ENCODE peak calls at places on chromosomes 1 and 21, in eight cellular contexts. B, D, A, G, N, L, Z and M are unnamed samples.

GRCh38 chr1:117707371-117707770 is 101.5 kb downstream of the TENT5C start:
- DNase-seq in B (no peak), D (no peak), A (no peak), G (no peak), N (no peak), L (no peak), Z (no peak), M (no peak)

GRCh38 chr1:20708891-20709290 is 8.9 kb downstream of the KIF17 start:
- DNase-seq in B (no peak), D (no peak), A (no peak), G (no peak), N (no peak), L (no peak), Z (no peak), M (no peak)

GRCh38 chr1:176643536-176643935 is 180.6 kb downstream of the PAPPA2 start:
- DNase-seq in B (peak), D (no peak), A (peak), G (no peak), N (no peak), L (no peak), Z (no peak), M (peak)

GRCh38 chr1:89546082-89546889 is 21.7 kb downstream of the LRRC8B start:
- DNase-seq in B (peak), D (no peak), A (peak), G (peak), N (no peak), L (no peak), Z (no peak), M (peak)

GRCh38 chr1:54115520-54115919 is 37.3 kb downstream of the CDCP2 start:
- DNase-seq in B (no peak), D (no peak), A (no peak), G (no peak), N (no peak), L (no peak), Z (no peak), M (no peak)

GRCh38 chr1:229835226-229835625 is 209.2 kb downstream of the URB2 start:
- DNase-seq in B (no peak), D (no peak), A (no peak), G (no peak), N (no peak), L (no peak), Z (no peak), M (no peak)

GRCh38 chr1:60923287-60924110 is 158.9 kb upstream of the NFIA start:
- DNase-seq in B (no peak), D (no peak), A (no peak), G (no peak), N (no peak), L (no peak), Z (no peak), M (no peak)

GRCh38 chr1:54859687-54860391 is 27.2 kb downstream of the DHCR24 start:
- DNase-seq in B (no peak), D (no peak), A (no peak), G (no peak), N (no peak), L (no peak), Z (no peak), M (peak)

GRCh38 chr21:23968008-23968407 is 1639.3 kb downstream of the MRPL39 start:
- DNase-seq in B (no peak), D (no peak), A (no peak), G (no peak), N (no peak), L (no peak), Z (no peak), M (no peak)

GRCh38 chr1:156664046-156664948 is 12.9 kb downstream of the NES start:
- DNase-seq in B (no peak), D (peak), A (peak), G (no peak), N (no peak), L (no peak), Z (no peak), M (no peak)

GRCh38 chr1:202155478-202156021 is 4.9 kb downstream of the PTPN7 start:
- DNase-seq in B (peak), D (no peak), A (peak), G (no peak), N (peak), L (no peak), Z (peak), M (no peak)

GRCh38 chr1:202130275-202130646 is 7.5 kb downstream of the GPR37L1 start:
- DNase-seq in B (no peak), D (peak), A (no peak), G (no peak), N (no peak), L (no peak), Z (no peak), M (no peak)

GRCh38 chr1:155083865-155084721 is 5.5 kb downstream of the EFNA3 start:
- DNase-seq in B (peak), D (no peak), A (no peak), G (peak), N (no peak), L (peak), Z (no peak), M (no peak)

GRCh38 chr21:36773111-36773510 is 74.2 kb downstream of the SIM2 start:
- DNase-seq in B (peak), D (no peak), A (peak), G (peak), N (peak), L (peak), Z (no peak), M (peak)

GRCh38 chr1:9823943-9824701 is at the start of gene CLSTN1:
- DNase-seq in B (peak), D (peak), A (peak), G (peak), N (peak), L (peak), Z (no peak), M (peak)

GRCh38 chr1:156050376-156050775 is 3.2 kb downstream of the UBQLN4 start:
- DNase-seq in B (no peak), D (no peak), A (no peak), G (no peak), N (peak), L (peak), Z (no peak), M (no peak)

GRCh38 chr1:30538226-30538625 is 185.2 kb downstream of the MATN1 start:
- DNase-seq in B (no peak), D (no peak), A (no peak), G (no peak), N (no peak), L (no peak), Z (no peak), M (no peak)

GRCh38 chr1:75127916-75128717 is 6.1 kb upstream of the LHX8 start:
- DNase-seq in B (no peak), D (no peak), A (no peak), G (no peak), N (no peak), L (no peak), Z (no peak), M (no peak)

GRCh38 chr1:242240691-242241090 is 241.8 kb upstream of the MAP1LC3C start:
- DNase-seq in B (no peak), D (no peak), A (no peak), G (no peak), N (no peak), L (no peak), Z (no peak), M (no peak)

GRCh38 chr1:24874611-24875225 is 55.4 kb downstream of the RUNX3 start:
- DNase-seq in B (no peak), D (peak), A (no peak), G (no peak), N (no peak), L (no peak), Z (no peak), M (no peak)

GRCh38 chr1:111978695-111979094 is 10.8 kb downstream of the KCND3 start:
- DNase-seq in B (no peak), D (no peak), A (no peak), G (no peak), N (no peak), L (no peak), Z (no peak), M (no peak)

GRCh38 chr1:185419718-185420117 is 102.7 kb upstream of the IVNS1ABP start:
- DNase-seq in B (no peak), D (no peak), A (no peak), G (no peak), N (no peak), L (no peak), Z (no peak), M (no peak)

GRCh38 chr21:14466715-14467114 is 79.4 kb downstream of the SAMSN1 start:
- DNase-seq in B (no peak), D (no peak), A (no peak), G (no peak), N (no peak), L (no peak), Z (no peak), M (no peak)

GRCh38 chr1:243477676-243478075 is 221.8 kb downstream of the SDCCAG8 start:
- DNase-seq in B (peak), D (no peak), A (no peak), G (no peak), N (no peak), L (no peak), Z (no peak), M (no peak)

GRCh38 chr1:178599745-178600144 is 86.8 kb downstream of the TEX35 start:
- DNase-seq in B (no peak), D (no peak), A (no peak), G (no peak), N (no peak), L (no peak), Z (no peak), M (no peak)

GRCh38 chr1:203135636-203136305 is 8.2 kb downstream of the ADORA1 start:
- DNase-seq in B (no peak), D (no peak), A (no peak), G (no peak), N (no peak), L (no peak), Z (no peak), M (no peak)

GRCh38 chr21:29499734-29500343 is 201.1 kb downstream of the BACH1 start:
- DNase-seq in B (peak), D (peak), A (no peak), G (peak), N (no peak), L (no peak), Z (no peak), M (peak)

GRCh38 chr1:119740886-119741780 is 27.6 kb downstream of the HMGCS2 start:
- DNase-seq in B (no peak), D (no peak), A (no peak), G (no peak), N (no peak), L (no peak), Z (no peak), M (no peak)

GRCh38 chr1:94936861-94937620 is 10.1 kb upstream of the CNN3 start:
- DNase-seq in B (no peak), D (no peak), A (peak), G (no peak), N (no peak), L (no peak), Z (no peak), M (no peak)

GRCh38 chr1:41504126-41505035 is 19.9 kb upstream of the EDN2 start:
- DNase-seq in B (peak), D (no peak), A (peak), G (peak), N (no peak), L (no peak), Z (no peak), M (peak)

GRCh38 chr1:33327587-33328325 is 6.9 kb upstream of the A3GALT2 start:
- DNase-seq in B (peak), D (no peak), A (peak), G (peak), N (peak), L (peak), Z (peak), M (peak)

GRCh38 chr1:233641029-233641428 is 27.1 kb downstream of the KCNK1 start:
- DNase-seq in B (no peak), D (no peak), A (no peak), G (no peak), N (no peak), L (no peak), Z (no peak), M (no peak)

GRCh38 chr1:233635765-233636502 is 22.0 kb downstream of the KCNK1 start:
- DNase-seq in B (peak), D (no peak), A (peak), G (peak), N (no peak), L (no peak), Z (no peak), M (peak)

GRCh38 chr1:233636503-233636877 is 22.6 kb downstream of the KCNK1 start:
- DNase-seq in B (no peak), D (no peak), A (no peak), G (no peak), N (no peak), L (no peak), Z (no peak), M (no peak)

GRCh38 chr1:233638513-233638912 is 24.6 kb downstream of the KCNK1 start:
- DNase-seq in B (peak), D (no peak), A (no peak), G (no peak), N (no peak), L (no peak), Z (no peak), M (no peak)

DNA sequence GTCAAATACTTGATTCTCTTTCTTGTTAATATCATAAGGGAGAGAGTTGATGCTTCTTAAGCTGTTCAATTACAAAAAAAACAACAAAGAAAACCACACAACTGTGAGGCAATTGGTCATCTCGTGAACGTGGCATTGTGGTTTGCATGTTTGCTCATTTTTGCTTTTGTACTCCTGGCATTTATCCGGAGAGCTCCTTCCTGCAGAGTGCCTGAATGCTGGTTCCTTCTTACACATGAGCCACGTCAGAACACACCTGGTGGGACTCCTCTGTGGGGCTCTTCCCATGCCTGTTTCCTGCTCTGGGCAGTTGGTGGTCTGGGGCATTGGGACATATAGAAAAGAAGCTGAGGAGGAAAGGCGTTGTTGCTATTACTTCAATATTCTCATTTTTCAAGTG is 25.7 kb downstream of the KCNK1 start:
- DNase-seq in B (peak), D (no peak), A (peak), G (no peak), N (no peak), L (no peak), Z (no peak), M (peak)
- H3K4me3 ChIP-seq in B (no peak), D (no peak), A (no peak), G (no peak), N (no peak), L (no peak), Z (no peak), M (no peak)

GRCh38 chr1:174413632-174414031 is 34.1 kb upstream of the GPR52 start:
- DNase-seq in B (peak), D (peak), A (no peak), G (peak), N (no peak), L (no peak), Z (no peak), M (no peak)
- TF ChIP-seq CTCF in B (peak), D (peak), A (peak), G (peak), N (peak), L (peak), Z (peak), M (peak)

GRCh38 chr21:39451332-39452206 is at the start of gene SH3BGR:
- DNase-seq in B (no peak), D (peak), A (no peak), G (peak), N (peak), L (peak), Z (no peak), M (no peak)
- H3K4me3 ChIP-seq in B (no peak), D (peak), A (no peak), G (peak), N (peak), L (peak), Z (peak), M (no peak)

GRCh38 chr1:26234644-26235384 is 814 bp downstream of the CEP85 start:
- DNase-seq in B (peak), D (peak), A (peak), G (peak), N (no peak), L (no peak), Z (no peak), M (peak)
- TF ChIP-seq CTCF in B (peak), D (no peak), A (no peak), G (peak), N (no peak), L (no peak), Z (peak), M (no peak)

DNA sequence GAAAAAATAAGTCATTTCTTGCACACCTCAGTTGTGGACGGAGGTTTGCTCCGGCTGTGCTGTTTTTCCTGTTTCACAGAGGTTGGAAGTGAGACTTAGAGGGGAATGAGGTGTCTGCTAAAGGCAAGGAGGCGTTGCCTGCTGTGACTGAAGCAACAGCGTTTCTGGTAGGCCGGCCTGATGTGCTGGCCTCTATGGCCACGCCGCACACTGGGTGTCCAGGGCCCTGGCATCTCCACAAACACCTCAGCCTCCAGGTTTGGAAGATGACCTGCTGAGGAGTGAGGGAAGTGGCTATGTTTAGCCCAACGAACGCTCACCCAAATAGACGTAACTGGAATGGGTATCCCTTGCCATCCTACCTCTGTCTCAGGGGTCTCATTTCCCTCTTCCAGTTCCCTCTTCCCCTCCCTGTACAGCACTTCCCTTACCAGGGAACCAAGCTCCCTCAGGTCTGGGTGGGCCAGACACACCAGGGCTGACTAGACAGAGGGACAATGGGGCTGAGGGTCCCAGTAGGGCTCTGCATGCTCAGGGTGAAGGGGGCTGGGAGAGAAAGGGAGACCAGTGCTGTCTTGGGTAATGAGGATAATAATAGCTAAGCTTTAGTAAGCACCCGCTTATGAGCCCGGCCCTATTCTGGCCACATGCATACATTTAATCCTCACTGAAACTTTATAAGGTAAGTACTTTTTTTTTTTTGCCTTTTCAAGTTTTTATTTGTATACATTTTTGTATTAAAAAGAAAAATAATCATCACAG is 11.9 kb downstream of the CACNA1S start:
- DNase-seq in B (no peak), D (no peak), A (no peak), G (no peak), N (no peak), L (no peak), Z (no peak), M (no peak)
- H3K4me3 ChIP-seq in B (no peak), D (no peak), A (no peak), G (no peak), N (no peak), L (no peak), Z (no peak), M (no peak)

DNA sequence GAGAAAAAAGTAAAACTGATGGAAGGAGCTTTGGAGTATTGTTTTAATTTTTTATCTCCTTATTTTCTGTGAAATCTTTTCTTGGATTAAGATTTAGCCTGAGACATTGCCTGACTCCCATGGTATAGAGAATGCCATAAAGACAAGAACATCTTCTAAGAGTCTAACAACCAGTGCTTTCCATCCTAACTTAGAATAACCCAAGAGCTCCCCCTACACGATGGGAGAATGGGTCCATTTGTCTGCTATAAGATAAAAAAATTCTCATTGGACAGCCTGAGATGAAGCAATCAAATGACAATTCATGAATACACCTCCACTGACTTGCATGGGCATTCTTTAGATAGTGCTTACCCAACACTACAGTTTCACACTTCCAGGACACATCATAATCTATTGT is 478.1 kb downstream of the TTLL7 start:
- DNase-seq in B (peak), D (no peak), A (no peak), G (no peak), N (no peak), L (no peak), Z (no peak), M (no peak)
- TF ChIP-seq CTCF in B (no peak), D (no peak), A (no peak), G (no peak), N (no peak), L (no peak), Z (no peak), M (no peak)

GRCh38 chr1:93416183-93416582 is 31.7 kb upstream of the FNBP1L start:
- DNase-seq in B (no peak), D (no peak), A (no peak), G (no peak), N (no peak), L (no peak), Z (no peak), M (no peak)
- H3K4me3 ChIP-seq in B (no peak), D (no peak), A (no peak), G (no peak), N (no peak), L (no peak), Z (no peak), M (no peak)

GRCh38 chr21:38363684-38364083 is 106.9 kb downstream of the KCNJ15 start:
- DNase-seq in B (no peak), D (no peak), A (no peak), G (no peak), N (no peak), L (no peak), Z (no peak), M (no peak)

GRCh38 chr21:38359090-38359489 is 102.3 kb downstream of the KCNJ15 start:
- DNase-seq in B (no peak), D (no peak), A (no peak), G (no peak), N (no peak), L (no peak), Z (no peak), M (no peak)

GRCh38 chr21:38358666-38359065 is 101.9 kb downstream of the KCNJ15 start:
- DNase-seq in B (no peak), D (no peak), A (no peak), G (no peak), N (no peak), L (no peak), Z (no peak), M (no peak)

GRCh38 chr21:38359835-38360234 is 103.0 kb downstream of the KCNJ15 start:
- DNase-seq in B (no peak), D (no peak), A (no peak), G (no peak), N (no peak), L (no peak), Z (no peak), M (no peak)

DNA sequence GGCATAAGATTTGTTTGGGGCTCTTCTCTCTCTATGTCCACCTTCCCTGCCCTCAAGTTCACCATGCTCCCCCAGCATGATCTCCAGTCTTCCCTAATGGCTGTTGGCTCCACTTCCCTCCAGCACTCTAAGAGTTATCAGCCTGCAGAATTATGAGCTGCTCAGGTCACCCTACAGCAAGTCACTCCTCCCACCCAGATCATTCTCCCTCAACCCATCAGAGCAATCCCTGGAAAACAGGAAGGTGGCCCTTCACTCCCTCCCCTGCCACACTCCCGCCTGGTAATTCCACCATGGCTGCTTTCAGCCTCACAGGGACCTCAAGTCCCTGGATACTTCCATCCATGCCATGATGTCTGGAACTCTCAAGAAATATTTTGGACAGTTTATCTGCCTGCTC is 104.5 kb downstream of the KCNJ15 start:
- DNase-seq in B (no peak), D (no peak), A (no peak), G (no peak), N (no peak), L (no peak), Z (no peak), M (no peak)
- TF ChIP-seq CTCF in B (no peak), D (no peak), A (no peak), G (no peak), N (no peak), L (no peak), Z (no peak), M (no peak)